ENCODE peak calls at places on chromosomes 16 and 17, in seven cellular contexts. W is GM23338, P is brain microvascular endothelial cell, Y is GM12865, Z is coronary artery, B is prostate gland, K is kidney epithelial cell. Q is an unnamed sample.

GRCh38 chr17:60393840-60394529 is 2.1 kb upstream of the USP32 start:
- DNase-seq in W (no peak), P (no peak), Y (no peak), Z (no peak), B (no peak), K (no peak), Q (no peak)

GRCh38 chr17:73293480-73293911 is 18.3 kb downstream of the CDC42EP4 start:
- DNase-seq in W (no peak), P (peak; percentile 57), Y (no peak), Z (peak; percentile 88), B (peak; percentile 78), K (peak; percentile 95), Q (peak; percentile 90)

GRCh38 chr17:75753193-75753513 is 11.8 kb downstream of the GALK1 start:
- DNase-seq in W (no peak), P (no peak), Y (no peak), Z (no peak), B (no peak), K (no peak), Q (no peak)

GRCh38 chr17:38873646-38874380 is 4.0 kb downstream of the LASP1 start:
- DNase-seq in W (no peak), P (no peak), Y (no peak), Z (no peak), B (no peak), K (no peak), Q (no peak)

GRCh38 chr17:63492940-63493339 is 16.1 kb downstream of the ACE start:
- DNase-seq in W (no peak), P (no peak), Y (no peak), Z (no peak), B (no peak), K (no peak), Q (no peak)

GRCh38 chr16:87327798-87328495 is 10.8 kb upstream of the C16orf95 start:
- DNase-seq in W (no peak), P (no peak), Y (no peak), Z (no peak), B (no peak), K (no peak), Q (no peak)

GRCh38 chr16:4797805-4798252 is 2.7 kb downstream of the SMIM22 start:
- DNase-seq in W (no peak), P (no peak), Y (no peak), Z (no peak), B (no peak), K (no peak), Q (no peak)

GRCh38 chr16:68486671-68487495 is 38.6 kb upstream of the SMPD3 start:
- DNase-seq in W (no peak), P (no peak), Y (no peak), Z (no peak), B (no peak), K (no peak), Q (no peak)

GRCh38 chr17:51909971-51910370 is 248.5 kb downstream of the CA10 start:
- DNase-seq in W (no peak), P (no peak), Y (no peak), Z (no peak), B (no peak), K (no peak), Q (no peak)

GRCh38 chr17:50263293-50264262 is 10.7 kb upstream of the TMEM92 start:
- DNase-seq in W (peak; percentile 62), P (no peak), Y (no peak), Z (no peak), B (no peak), K (no peak), Q (no peak)

GRCh38 chr16:49701867-49702494 is 153.9 kb downstream of the ZNF423 start:
- DNase-seq in W (peak; percentile 83), P (no peak), Y (no peak), Z (peak; percentile 80), B (peak; percentile 26), K (no peak), Q (no peak)

GRCh38 chr17:45019177-45019711 is 32.2 kb downstream of the DCAKD start:
- DNase-seq in W (peak; percentile 52), P (no peak), Y (peak; percentile 52), Z (no peak), B (no peak), K (no peak), Q (no peak)

GRCh38 chr17:17922198-17922901 is 49.9 kb downstream of the TOM1L2 start:
- DNase-seq in W (peak; percentile 29), P (peak; percentile 22), Y (no peak), Z (no peak), B (no peak), K (no peak), Q (peak; percentile 24)

GRCh38 chr16:88141580-88141979 is 190.3 kb downstream of the BANP start:
- DNase-seq in W (no peak), P (no peak), Y (no peak), Z (no peak), B (no peak), K (no peak), Q (no peak)

GRCh38 chr17:57084802-57085447 is at the start of gene AKAP1:
- DNase-seq in W (peak; percentile 98), P (peak; percentile 86), Y (peak; percentile 98), Z (peak; percentile 97), B (peak; percentile 94), K (peak; percentile 63), Q (peak; percentile 94)

GRCh38 chr16:88770459-88771293 is 14.3 kb downstream of the PIEZO1 start:
- DNase-seq in W (peak; percentile 70), P (peak; percentile 80), Y (no peak), Z (no peak), B (peak; percentile 70), K (peak; percentile 86), Q (peak; percentile 99)

GRCh38 chr17:68200689-68201424 is 47.0 kb upstream of the AMZ2 start:
- DNase-seq in W (peak; percentile 87), P (peak; percentile 54), Y (peak; percentile 81), Z (no peak), B (peak; percentile 47), K (no peak), Q (peak; percentile 63)

GRCh38 chr17:81667754-81668153 is 1.2 kb downstream of the CCDC137 start:
- DNase-seq in W (peak; percentile 63), P (no peak), Y (no peak), Z (no peak), B (peak; percentile 72), K (no peak), Q (peak; percentile 6)
- H3K4me3 ChIP-seq in W (peak overlapping the region; percentile 99), P (no peak overlapping the region), Y (peak overlapping the region; percentile 43), Z (peak overlapping the region; percentile 87), B (no peak overlapping the region), K (no peak overlapping the region), Q (peak overlapping the region; percentile 18)

GRCh38 chr16:10569629-10570028 is 10.8 kb downstream of the EMP2 start:
- DNase-seq in W (no peak), P (no peak), Y (no peak), Z (no peak), B (no peak), K (no peak), Q (no peak)

GRCh38 chr16:10564591-10564990 is 15.8 kb downstream of the EMP2 start:
- DNase-seq in W (no peak), P (no peak), Y (no peak), Z (no peak), B (no peak), K (no peak), Q (no peak)

GRCh38 chr16:10562361-10562899 is 18.0 kb downstream of the EMP2 start:
- DNase-seq in W (no peak), P (no peak), Y (no peak), Z (no peak), B (no peak), K (no peak), Q (no peak)

GRCh38 chr16:10565167-10565566 is 15.2 kb downstream of the EMP2 start:
- DNase-seq in W (no peak), P (no peak), Y (no peak), Z (no peak), B (no peak), K (no peak), Q (no peak)

GRCh38 chr16:10566613-10567012 is 13.8 kb downstream of the EMP2 start:
- DNase-seq in W (peak; percentile 33), P (no peak), Y (peak; percentile 22), Z (no peak), B (no peak), K (no peak), Q (no peak)
- TF ChIP-seq CTCF in W (peak; percentile 30), P (peak; percentile 25), Y (peak; percentile 25), Z (no peak), B (no peak), K (no peak), Q (no peak)

DNA sequence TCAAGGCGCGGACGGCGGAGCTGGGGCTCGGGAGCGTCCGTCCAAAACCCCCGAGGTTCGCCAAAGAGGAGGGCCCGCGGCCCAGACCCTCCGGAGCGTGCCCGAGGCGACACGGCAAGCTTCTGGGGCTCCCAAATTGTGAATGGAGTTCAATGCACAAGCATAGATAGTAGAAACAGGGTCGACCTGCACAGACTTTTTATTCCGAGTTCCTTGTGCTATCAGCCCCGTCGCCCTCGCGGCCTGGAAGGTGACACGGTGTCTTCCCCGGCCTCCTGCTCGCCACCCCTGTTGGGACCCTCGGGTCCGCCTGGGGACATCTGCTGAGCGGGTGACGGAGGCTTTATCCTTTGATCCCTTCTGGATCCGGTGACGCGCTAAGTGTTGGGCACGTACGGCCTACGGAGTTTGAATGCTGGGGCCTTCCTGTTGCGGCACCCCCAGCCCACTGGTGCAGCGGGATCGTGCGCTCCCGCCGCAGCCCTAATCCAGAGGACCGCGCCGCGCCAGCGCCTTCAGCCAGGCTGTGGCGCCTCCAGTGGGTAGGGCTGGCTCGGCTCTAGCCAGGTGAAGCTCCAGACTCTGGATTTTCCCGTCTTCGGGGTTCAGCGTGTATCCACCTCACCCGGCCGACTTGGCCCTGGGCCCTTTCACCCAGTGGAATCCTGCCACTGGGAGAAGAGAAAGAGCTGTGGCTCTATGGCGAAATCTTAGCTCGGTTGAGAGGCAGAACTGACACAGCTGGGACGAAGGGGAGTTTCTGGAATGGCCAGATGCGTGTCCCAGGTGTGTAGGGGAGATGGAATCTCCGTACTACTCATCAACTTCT is 17.0 kb upstream of the NTN1 start:
- DNase-seq in W (peak; percentile 68), P (no peak), Y (no peak), Z (no peak), B (no peak), K (no peak), Q (no peak)
- H3K4me3 ChIP-seq in W (peak overlapping the region; percentile 60), P (no peak overlapping the region), Y (no peak overlapping the region), Z (peak overlapping the region; percentile 71), B (peak overlapping the region; percentile 28), K (no peak overlapping the region), Q (no peak overlapping the region)

GRCh38 chr16:3754772-3755171 is 37.4 kb upstream of the TRAP1 start:
- DNase-seq in W (no peak), P (no peak), Y (no peak), Z (no peak), B (no peak), K (no peak), Q (no peak)

GRCh38 chr16:3751878-3752277 is 34.6 kb upstream of the TRAP1 start:
- DNase-seq in W (no peak), P (no peak), Y (no peak), Z (no peak), B (no peak), K (no peak), Q (no peak)

GRCh38 chr16:3755249-3755648 is 37.9 kb upstream of the TRAP1 start:
- DNase-seq in W (no peak), P (no peak), Y (no peak), Z (no peak), B (no peak), K (no peak), Q (no peak)

GRCh38 chr16:3754304-3754703 is 37.0 kb upstream of the TRAP1 start:
- DNase-seq in W (no peak), P (no peak), Y (no peak), Z (no peak), B (no peak), K (no peak), Q (peak; percentile 23)

DNA sequence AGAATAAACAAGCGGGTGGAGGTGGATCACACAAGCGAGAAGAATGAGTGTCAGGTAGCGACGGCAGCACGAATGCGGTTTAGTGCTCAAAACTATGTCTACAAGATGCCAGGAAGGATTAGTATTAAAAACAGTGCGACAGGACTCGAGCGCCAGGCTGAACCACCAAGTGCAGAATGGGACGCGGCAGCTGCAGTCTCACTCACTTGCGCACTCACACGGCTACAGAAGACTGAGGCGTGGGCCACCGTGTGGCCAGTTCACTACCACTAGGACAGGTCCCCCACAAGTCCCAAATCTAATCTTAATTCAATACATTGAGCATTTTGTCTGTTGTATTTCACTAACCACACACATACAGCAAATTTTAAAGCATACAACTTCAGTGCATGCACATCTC is 35.7 kb upstream of the TRAP1 start:
- DNase-seq in W (peak; percentile 15), P (no peak), Y (no peak), Z (no peak), B (no peak), K (no peak), Q (no peak)
- TF ChIP-seq CTCF in W (peak; percentile 17), P (no peak), Y (no peak), Z (no peak), B (no peak), K (no peak), Q (no peak)

Q was measured in fibroblast of villous mesenchyme.